ENCODE peak calls at places on chromosome 19, in seven cellular contexts. One of them, this sample, is unnamed.

GRCh38 chr19:33177417-33177976 is 16.6 kb upstream of the LRP3 start:
- DNase-seq in AG08395: peak
- DNase-seq in HT-29: peak
- DNase-seq in stimulated activated CD4-positive, alpha-beta T cell treated with anti-CD3 and anti-CD28 coated beads, TNF-alpha, amount 100 ng/mL, for 48 hours: no peak
- DNase-seq in nucleus accumbens: peak
- DNase-seq in endothelial cell of umbilical vein: no peak
- DNase-seq in activated CD4-positive, alpha-beta T cell treated with anti-CD3 and anti-CD28 coated beads for 48 hours: peak
- DNase-seq in this sample: no peak

GRCh38 chr19:50024719-50025021 is 502 bp downstream of the VRK3 start:
- DNase-seq in HT-29: no peak
- DNase-seq in nucleus accumbens: no peak
- DNase-seq in activated CD4-positive, alpha-beta T cell treated with anti-CD3 and anti-CD28 coated beads for 48 hours: no peak
- DNase-seq in AG08395: no peak
- DNase-seq in stimulated activated CD4-positive, alpha-beta T cell treated with anti-CD3 and anti-CD28 coated beads, TNF-alpha, amount 100 ng/mL, for 48 hours: no peak
- DNase-seq in endothelial cell of umbilical vein: no peak
- DNase-seq in this sample: no peak

GRCh38 chr19:56966225-56966696 is 125.7 kb upstream of the PEG3 start:
- DNase-seq in AG08395: no peak
- DNase-seq in activated CD4-positive, alpha-beta T cell treated with anti-CD3 and anti-CD28 coated beads for 48 hours: no peak
- DNase-seq in nucleus accumbens: no peak
- DNase-seq in stimulated activated CD4-positive, alpha-beta T cell treated with anti-CD3 and anti-CD28 coated beads, TNF-alpha, amount 100 ng/mL, for 48 hours: no peak
- DNase-seq in endothelial cell of umbilical vein: no peak
- DNase-seq in HT-29: no peak
- DNase-seq in this sample: no peak

GRCh38 chr19:17296976-17297375 is 6.2 kb downstream of the ABHD8 start:
- DNase-seq in nucleus accumbens: no peak
- DNase-seq in stimulated activated CD4-positive, alpha-beta T cell treated with anti-CD3 and anti-CD28 coated beads, TNF-alpha, amount 100 ng/mL, for 48 hours: no peak
- DNase-seq in endothelial cell of umbilical vein: no peak
- DNase-seq in activated CD4-positive, alpha-beta T cell treated with anti-CD3 and anti-CD28 coated beads for 48 hours: no peak
- DNase-seq in HT-29: no peak
- DNase-seq in AG08395: no peak
- DNase-seq in this sample: peak

GRCh38 chr19:54475706-54476105 is 2.6 kb upstream of the CDC42EP5 start:
- DNase-seq in stimulated activated CD4-positive, alpha-beta T cell treated with anti-CD3 and anti-CD28 coated beads, TNF-alpha, amount 100 ng/mL, for 48 hours: no peak
- DNase-seq in activated CD4-positive, alpha-beta T cell treated with anti-CD3 and anti-CD28 coated beads for 48 hours: no peak
- DNase-seq in AG08395: no peak
- DNase-seq in HT-29: no peak
- DNase-seq in endothelial cell of umbilical vein: no peak
- DNase-seq in nucleus accumbens: no peak
- DNase-seq in this sample: no peak

GRCh38 chr19:6963937-6964336 is 57.3 kb downstream of the MBD3L2B start:
- DNase-seq in stimulated activated CD4-positive, alpha-beta T cell treated with anti-CD3 and anti-CD28 coated beads, TNF-alpha, amount 100 ng/mL, for 48 hours: peak
- DNase-seq in AG08395: no peak
- DNase-seq in HT-29: peak
- DNase-seq in endothelial cell of umbilical vein: no peak
- DNase-seq in nucleus accumbens: no peak
- DNase-seq in activated CD4-positive, alpha-beta T cell treated with anti-CD3 and anti-CD28 coated beads for 48 hours: peak
- DNase-seq in this sample: no peak

GRCh38 chr19:18057557-18057956 is 29.2 kb downstream of the IL12RB1 start:
- DNase-seq in AG08395: no peak
- DNase-seq in activated CD4-positive, alpha-beta T cell treated with anti-CD3 and anti-CD28 coated beads for 48 hours: no peak
- DNase-seq in nucleus accumbens: peak
- DNase-seq in stimulated activated CD4-positive, alpha-beta T cell treated with anti-CD3 and anti-CD28 coated beads, TNF-alpha, amount 100 ng/mL, for 48 hours: no peak
- DNase-seq in endothelial cell of umbilical vein: no peak
- DNase-seq in HT-29: no peak
- DNase-seq in this sample: no peak

GRCh38 chr19:23914402-23915286 is at the start of gene ZNF726:
- DNase-seq in HT-29: no peak
- DNase-seq in endothelial cell of umbilical vein: peak
- DNase-seq in nucleus accumbens: peak
- DNase-seq in stimulated activated CD4-positive, alpha-beta T cell treated with anti-CD3 and anti-CD28 coated beads, TNF-alpha, amount 100 ng/mL, for 48 hours: peak
- DNase-seq in AG08395: peak
- DNase-seq in activated CD4-positive, alpha-beta T cell treated with anti-CD3 and anti-CD28 coated beads for 48 hours: peak
- DNase-seq in this sample: no peak

GRCh38 chr19:52331757-52332156 is 4.3 kb upstream of the ZNF610 start:
- DNase-seq in endothelial cell of umbilical vein: no peak
- DNase-seq in nucleus accumbens: no peak
- DNase-seq in AG08395: no peak
- DNase-seq in HT-29: no peak
- DNase-seq in activated CD4-positive, alpha-beta T cell treated with anti-CD3 and anti-CD28 coated beads for 48 hours: no peak
- DNase-seq in stimulated activated CD4-positive, alpha-beta T cell treated with anti-CD3 and anti-CD28 coated beads, TNF-alpha, amount 100 ng/mL, for 48 hours: no peak
- DNase-seq in this sample: no peak

GRCh38 chr19:33175886-33176669 is 18.1 kb upstream of the LRP3 start:
- DNase-seq in activated CD4-positive, alpha-beta T cell treated with anti-CD3 and anti-CD28 coated beads for 48 hours: peak
- DNase-seq in stimulated activated CD4-positive, alpha-beta T cell treated with anti-CD3 and anti-CD28 coated beads, TNF-alpha, amount 100 ng/mL, for 48 hours: peak
- DNase-seq in HT-29: peak
- DNase-seq in nucleus accumbens: no peak
- DNase-seq in AG08395: peak
- DNase-seq in endothelial cell of umbilical vein: no peak
- DNase-seq in this sample: no peak

GRCh38 chr19:35360880-35361420 is 2.7 kb downstream of the FFAR3 start:
- DNase-seq in nucleus accumbens: no peak
- DNase-seq in stimulated activated CD4-positive, alpha-beta T cell treated with anti-CD3 and anti-CD28 coated beads, TNF-alpha, amount 100 ng/mL, for 48 hours: no peak
- DNase-seq in activated CD4-positive, alpha-beta T cell treated with anti-CD3 and anti-CD28 coated beads for 48 hours: no peak
- DNase-seq in HT-29: no peak
- DNase-seq in endothelial cell of umbilical vein: no peak
- DNase-seq in AG08395: no peak
- DNase-seq in this sample: no peak

GRCh38 chr19:46000497-46001246 is 5.4 kb downstream of the CCDC61 start:
- DNase-seq in nucleus accumbens: peak
- DNase-seq in activated CD4-positive, alpha-beta T cell treated with anti-CD3 and anti-CD28 coated beads for 48 hours: peak
- DNase-seq in stimulated activated CD4-positive, alpha-beta T cell treated with anti-CD3 and anti-CD28 coated beads, TNF-alpha, amount 100 ng/mL, for 48 hours: peak
- DNase-seq in AG08395: no peak
- DNase-seq in HT-29: peak
- DNase-seq in endothelial cell of umbilical vein: no peak
- DNase-seq in this sample: no peak

GRCh38 chr19:18486746-18487145 is 35.1 kb downstream of the ELL start:
- DNase-seq in endothelial cell of umbilical vein: no peak
- DNase-seq in nucleus accumbens: no peak
- DNase-seq in AG08395: no peak
- DNase-seq in stimulated activated CD4-positive, alpha-beta T cell treated with anti-CD3 and anti-CD28 coated beads, TNF-alpha, amount 100 ng/mL, for 48 hours: no peak
- DNase-seq in activated CD4-positive, alpha-beta T cell treated with anti-CD3 and anti-CD28 coated beads for 48 hours: no peak
- DNase-seq in HT-29: no peak
- DNase-seq in this sample: no peak

GRCh38 chr19:45051929-45052579 is 13.2 kb downstream of the CLASRP start:
- DNase-seq in HT-29: no peak
- DNase-seq in nucleus accumbens: no peak
- DNase-seq in endothelial cell of umbilical vein: no peak
- DNase-seq in AG08395: no peak
- DNase-seq in activated CD4-positive, alpha-beta T cell treated with anti-CD3 and anti-CD28 coated beads for 48 hours: no peak
- DNase-seq in stimulated activated CD4-positive, alpha-beta T cell treated with anti-CD3 and anti-CD28 coated beads, TNF-alpha, amount 100 ng/mL, for 48 hours: no peak
- DNase-seq in this sample: no peak

GRCh38 chr19:55080121-55080914 is 4.6 kb downstream of the EPS8L1 start:
- DNase-seq in AG08395: peak
- DNase-seq in activated CD4-positive, alpha-beta T cell treated with anti-CD3 and anti-CD28 coated beads for 48 hours: peak
- DNase-seq in stimulated activated CD4-positive, alpha-beta T cell treated with anti-CD3 and anti-CD28 coated beads, TNF-alpha, amount 100 ng/mL, for 48 hours: peak
- DNase-seq in HT-29: peak
- DNase-seq in endothelial cell of umbilical vein: peak
- DNase-seq in nucleus accumbens: no peak
- DNase-seq in this sample: no peak